ENCODE peak calls at places on chromosomes 13 and 19, in seven cellular contexts. D is uterus; F is endothelial cell of umbilical vein; U is upper lobe of left lung; E is bronchial epithelial cell; R is CD8-positive, alpha-beta T cell; Q is body of pancreas. P is an unnamed sample. For H3K27me3, the result is how much of the 10 kb centered on the place peaks cover.

GRCh38 chr13:89925107-89925506 is 1422.4 kb upstream of the MIR17HG start:
- DNase-seq in D (no peak), F (peak), U (no peak), E (peak), R (no peak), Q (no peak), P (no peak)

GRCh38 chr13:113584870-113585671 is 518 bp downstream of the TFDP1 start:
- DNase-seq in D (peak), F (no peak), U (peak), E (no peak), R (no peak), Q (no peak), P (peak)

GRCh38 chr13:71290963-71291937 is 575.8 kb downstream of the DACH1 start:
- DNase-seq in D (peak), F (peak), U (no peak), E (peak), R (peak), Q (peak), P (peak)

GRCh38 chr19:2790557-2791271 is 5.4 kb downstream of the THOP1 start:
- DNase-seq in D (no peak), F (no peak), U (no peak), E (no peak), R (no peak), Q (no peak), P (no peak)

GRCh38 chr19:3641515-3642269 is 15.1 kb upstream of the CACTIN start:
- DNase-seq in D (no peak), F (no peak), U (peak), E (no peak), R (no peak), Q (no peak), P (no peak)

GRCh38 chr19:49216076-49216475 is 58.5 kb downstream of the TRPM4 start:
- DNase-seq in D (no peak), F (no peak), U (no peak), E (peak), R (no peak), Q (no peak), P (no peak)

GRCh38 chr13:36418022-36418805 is 14.1 kb upstream of the CCNA1 start:
- DNase-seq in D (no peak), F (peak), U (no peak), E (peak), R (no peak), Q (peak), P (no peak)

GRCh38 chr19:5219551-5220304 is 120.9 kb downstream of the PTPRS start:
- DNase-seq in D (no peak), F (no peak), U (no peak), E (no peak), R (no peak), Q (no peak), P (no peak)

GRCh38 chr19:38405276-38405675 is 2.4 kb downstream of the FAM98C start:
- DNase-seq in D (no peak), F (no peak), U (no peak), E (no peak), R (no peak), Q (no peak), P (no peak)

GRCh38 chr13:93227280-93227905 is 786 bp downstream of the GPC6 start:
- DNase-seq in D (no peak), F (no peak), U (peak), E (no peak), R (no peak), Q (no peak), P (peak)

GRCh38 chr19:1247747-1248453 is 483 bp upstream of the MIDN start:
- DNase-seq in D (no peak), F (peak), U (peak), E (peak), R (peak), Q (peak), P (peak)

GRCh38 chr19:39154626-39155100 is 29.1 kb downstream of the PAK4 start:
- DNase-seq in D (no peak), F (no peak), U (no peak), E (peak), R (no peak), Q (peak), P (no peak)

GRCh38 chr13:23434431-23434830 is 929 bp upstream of the SACS start:
- DNase-seq in D (no peak), F (no peak), U (no peak), E (no peak), R (no peak), Q (no peak), P (no peak)

GRCh38 chr13:90103099-90103784 is 1244.2 kb upstream of the MIR17HG start:
- DNase-seq in D (no peak), F (no peak), U (no peak), E (no peak), R (no peak), Q (no peak), P (no peak)

GRCh38 chr19:4694211-4694987 is 24.3 kb upstream of the MYDGF start:
- DNase-seq in D (peak), F (peak), U (no peak), E (peak), R (no peak), Q (no peak), P (no peak)

GRCh38 chr19:19532806-19533701 is 4.3 kb downstream of the YJEFN3 start:
- DNase-seq in D (no peak), F (no peak), U (no peak), E (no peak), R (no peak), Q (no peak), P (no peak)

GRCh38 chr13:29522044-29522685 is 73.3 kb downstream of the SLC7A1 start:
- DNase-seq in D (peak), F (no peak), U (no peak), E (no peak), R (no peak), Q (peak), P (no peak)

GRCh38 chr13:72141845-72142470 is 275.0 kb upstream of the DACH1 start:
- DNase-seq in D (no peak), F (peak), U (no peak), E (peak), R (no peak), Q (peak), P (no peak)

GRCh38 chr13:50650936-50651638 is 192.4 kb downstream of the DLEU7 start:
- DNase-seq in D (no peak), F (peak), U (no peak), E (peak), R (no peak), Q (no peak), P (no peak)

GRCh38 chr19:5321851-5322681 is 18.5 kb downstream of the PTPRS start:
- DNase-seq in D (no peak), F (no peak), U (peak), E (no peak), R (peak), Q (no peak), P (peak)

GRCh38 chr19:29596885-29597525 is 9.1 kb upstream of the POP4 start:
- DNase-seq in D (no peak), F (no peak), U (no peak), E (peak), R (no peak), Q (no peak), P (no peak)

GRCh38 chr13:79663420-79663819 is 182.5 kb downstream of the NDFIP2 start:
- DNase-seq in D (no peak), F (no peak), U (no peak), E (no peak), R (no peak), Q (no peak), P (no peak)

GRCh38 chr13:79663977-79664636 is 183.2 kb downstream of the NDFIP2 start:
- DNase-seq in D (no peak), F (no peak), U (no peak), E (no peak), R (no peak), Q (no peak), P (no peak)

GRCh38 chr13:79659161-79659560 is 178.2 kb downstream of the NDFIP2 start:
- DNase-seq in D (peak), F (peak), U (no peak), E (peak), R (no peak), Q (peak), P (no peak)

GRCh38 chr13:79660361-79660760 is 179.4 kb downstream of the NDFIP2 start:
- DNase-seq in D (no peak), F (no peak), U (no peak), E (no peak), R (no peak), Q (no peak), P (no peak)

DNA sequence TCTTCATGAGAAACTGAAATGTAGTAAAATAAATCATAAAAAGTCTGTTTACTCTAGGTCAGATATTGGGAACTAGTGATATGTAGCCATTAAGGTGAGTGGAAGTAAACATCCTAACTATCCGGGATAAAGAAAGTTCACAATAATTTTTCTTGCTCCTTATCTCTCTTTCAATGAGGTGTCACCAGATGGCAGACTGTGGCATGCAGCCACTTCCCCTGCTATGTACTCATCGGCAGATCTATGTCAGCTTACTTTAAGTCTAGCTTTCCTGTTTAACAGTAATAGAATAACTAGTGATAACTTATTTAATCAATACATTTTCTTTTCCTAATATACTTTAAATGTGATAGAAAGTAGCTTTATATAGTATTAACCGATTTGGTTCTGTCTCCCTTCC is 181.9 kb downstream of the NDFIP2 start:
- DNase-seq in D (no peak), F (peak), U (no peak), E (peak), R (no peak), Q (no peak), P (no peak)
- TF ChIP-seq CTCF in D (no peak), F (no peak), U (no peak), E (no peak), R (no peak), Q (no peak), P (no peak)

DNA sequence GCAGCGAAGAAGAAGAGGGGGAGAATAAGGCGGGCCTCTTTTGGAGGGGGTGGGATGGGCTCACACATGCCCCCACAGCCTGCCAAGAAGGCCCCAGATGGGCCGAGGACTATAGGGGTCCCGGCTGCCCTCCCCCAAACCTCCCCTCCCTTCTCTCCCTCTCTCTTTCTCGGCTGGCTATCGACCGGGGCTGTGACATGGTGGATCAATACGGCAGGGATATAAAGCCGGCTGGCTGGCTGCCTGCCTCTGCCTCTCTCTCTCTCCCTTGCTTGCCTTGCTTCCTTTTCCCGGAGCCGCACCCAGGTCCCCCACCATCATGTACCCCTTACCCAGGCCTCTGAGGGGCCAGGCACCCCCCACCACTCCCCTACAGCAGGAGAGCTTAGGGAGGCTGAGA is 20.0 kb upstream of the POU2F2 start:
- DNase-seq in D (no peak), F (no peak), U (no peak), E (no peak), R (no peak), Q (peak), P (no peak)
- H3K27me3 ChIP-seq in D (under half), F (under half), U (under half), E (under half), R (under half), Q (under half), P (under half)

GRCh38 chr19:33311326-33311682 is 9.0 kb upstream of the CEBPA start:
- DNase-seq in D (no peak), F (no peak), U (no peak), E (no peak), R (no peak), Q (peak), P (no peak)
- TF ChIP-seq CTCF in D (no peak), F (peak), U (no peak), E (peak), R (no peak), Q (peak), P (peak)

DNA sequence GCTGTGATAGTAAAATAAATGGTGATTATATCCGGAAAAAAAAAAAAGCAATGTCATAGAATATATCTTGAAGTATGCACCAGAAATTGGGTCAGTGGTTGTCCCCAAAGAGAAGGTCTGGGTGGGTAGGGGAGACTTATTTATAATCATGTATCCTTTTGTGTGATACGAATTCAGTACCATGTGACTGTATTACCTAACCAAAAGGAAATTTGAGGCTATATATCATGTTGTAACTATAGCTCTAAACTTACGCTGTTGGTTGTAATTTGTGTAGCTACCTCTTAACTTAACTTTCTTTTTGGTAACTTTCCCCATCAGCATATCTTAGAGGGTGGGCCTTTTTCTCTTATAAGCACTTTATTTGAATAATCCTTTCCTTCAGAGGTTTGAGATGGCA is 25.2 kb upstream of the KCTD4 start:
- DNase-seq in D (no peak), F (no peak), U (no peak), E (no peak), R (no peak), Q (no peak), P (no peak)
- H3K27me3 ChIP-seq in D (under half), F (under half), U (under half), E (under half), R (under half), Q (under half), P (under half)

P was measured in GM06990.